ENCODE peak calls at places on chromosomes 2 and 18, in seven cellular contexts. J is A549, D is transverse colon, P is heart left ventricle, M is sigmoid colon, F is esophagus squamous epithelium, X is body of pancreas. G is an unnamed sample.

GRCh38 chr2:218983263-218983970 is 1.6 kb downstream of the FEV start:
- DNase-seq in X (no peak), J (no peak), F (no peak), M (peak; percentile 41), D (no peak), P (no peak), G (no peak)

GRCh38 chr2:112834379-112835014 is 2.1 kb downstream of the IL1B start:
- DNase-seq in F (no peak), J (peak; percentile 20), P (no peak), X (peak; percentile 74), D (peak; percentile 89), M (no peak), G (peak; percentile 44)

GRCh38 chr2:210225461-210225798 is 183 bp upstream of the ACADL start:
- DNase-seq in P (no peak), J (no peak), M (no peak), F (no peak), D (no peak), X (no peak), G (no peak)

GRCh38 chr18:70293166-70293565 is 4.3 kb downstream of the SOCS6 start:
- DNase-seq in X (no peak), F (no peak), D (peak; percentile 51), P (no peak), M (no peak), J (no peak), G (no peak)

GRCh38 chr2:182113334-182113733 is 127.7 kb downstream of the PPP1R1C start:
- DNase-seq in D (no peak), F (no peak), P (no peak), X (no peak), M (no peak), J (no peak), G (no peak)

GRCh38 chr2:26033270-26033768 is 565 bp upstream of the RAB10 start:
- DNase-seq in J (peak; percentile 92), X (no peak), M (no peak), F (peak; percentile 72), D (peak; percentile 88), P (no peak), G (peak; percentile 82)

GRCh38 chr2:32865399-32866068 is 81.2 kb upstream of the LTBP1 start:
- DNase-seq in P (no peak), F (no peak), M (no peak), D (no peak), J (peak; percentile 57), X (no peak), G (no peak)

GRCh38 chr2:205686231-205687017 is 4.1 kb downstream of the NRP2 start:
- DNase-seq in F (no peak), M (peak; percentile 72), X (no peak), P (no peak), D (no peak), J (no peak), G (peak; percentile 34)

GRCh38 chr2:49335546-49335945 is 181.2 kb upstream of the FSHR start:
- DNase-seq in F (no peak), J (no peak), M (no peak), X (no peak), D (no peak), P (no peak), G (no peak)

GRCh38 chr18:8448091-8448490 is 161.1 kb upstream of the RAB12 start:
- DNase-seq in D (no peak), M (no peak), X (no peak), F (no peak), J (no peak), P (no peak), G (no peak)

GRCh38 chr2:85504434-85505261 is 34.3 kb upstream of the MAT2A start:
- DNase-seq in D (no peak), M (peak; percentile 82), F (no peak), X (no peak), P (peak; percentile 61), J (peak; percentile 75), G (peak; percentile 53)

GRCh38 chr2:98460573-98461560 is 16.2 kb downstream of the INPP4A start:
- DNase-seq in D (peak; percentile 68), J (no peak), F (no peak), P (peak; percentile 78), X (peak; percentile 8), M (peak; percentile 62), G (no peak)

GRCh38 chr2:100903534-100904258 is 83.8 kb downstream of the NPAS2 start:
- DNase-seq in D (no peak), X (no peak), F (no peak), P (no peak), M (no peak), J (peak; percentile 83), G (no peak)

GRCh38 chr2:190912731-190913130 is 32.1 kb downstream of the GLS start:
- DNase-seq in J (no peak), P (no peak), X (no peak), M (no peak), D (no peak), F (no peak), G (no peak)

GRCh38 chr2:115161531-115162453 is 719.4 kb downstream of the DPP10 start:
- DNase-seq in F (no peak), X (peak; percentile 74), D (peak; percentile 70), M (peak; percentile 61), P (no peak), J (no peak), G (peak; percentile 2)

GRCh38 chr2:55560855-55561254 is 41.3 kb downstream of the CFAP36 start:
- DNase-seq in F (no peak), X (no peak), J (no peak), D (no peak), M (no peak), P (no peak), G (no peak)

GRCh38 chr2:55553321-55553720 is 33.8 kb downstream of the CFAP36 start:
- DNase-seq in P (no peak), X (no peak), M (no peak), J (no peak), D (no peak), F (no peak), G (no peak)

GRCh38 chr2:55556809-55557208 is 37.3 kb downstream of the CFAP36 start:
- DNase-seq in M (no peak), P (no peak), F (no peak), J (no peak), D (no peak), X (no peak), G (peak; percentile 27)

GRCh38 chr2:55550368-55551102 is 31.0 kb downstream of the CFAP36 start:
- DNase-seq in D (no peak), F (no peak), M (no peak), P (no peak), X (no peak), J (no peak), G (no peak)

DNA sequence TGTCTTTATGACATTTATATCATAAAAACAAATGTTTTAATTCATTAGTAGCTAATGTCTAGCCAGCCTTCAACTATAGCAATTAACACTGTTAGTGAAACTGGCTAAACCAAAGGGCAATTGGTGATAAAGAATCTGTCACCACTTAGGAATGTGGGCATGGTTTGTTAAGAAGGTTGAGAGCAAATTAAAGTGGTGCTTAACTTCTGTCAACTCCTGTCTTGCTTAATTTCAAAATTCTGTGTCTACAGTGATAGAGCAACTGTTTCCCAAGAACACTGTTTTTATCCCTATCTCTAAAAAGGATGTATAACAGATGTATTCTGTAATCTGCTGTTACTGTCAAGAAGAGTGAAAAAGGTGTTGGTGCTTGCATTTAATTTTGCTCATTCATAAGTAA is 36.5 kb downstream of the CFAP36 start:
- DNase-seq in P (no peak), J (no peak), F (no peak), M (no peak), D (no peak), X (no peak), G (no peak)
- TF ChIP-seq POLR2A in P (no peak), J (no peak), F (no peak), M (no peak), D (no peak), X (no peak), G (no peak)

DNA sequence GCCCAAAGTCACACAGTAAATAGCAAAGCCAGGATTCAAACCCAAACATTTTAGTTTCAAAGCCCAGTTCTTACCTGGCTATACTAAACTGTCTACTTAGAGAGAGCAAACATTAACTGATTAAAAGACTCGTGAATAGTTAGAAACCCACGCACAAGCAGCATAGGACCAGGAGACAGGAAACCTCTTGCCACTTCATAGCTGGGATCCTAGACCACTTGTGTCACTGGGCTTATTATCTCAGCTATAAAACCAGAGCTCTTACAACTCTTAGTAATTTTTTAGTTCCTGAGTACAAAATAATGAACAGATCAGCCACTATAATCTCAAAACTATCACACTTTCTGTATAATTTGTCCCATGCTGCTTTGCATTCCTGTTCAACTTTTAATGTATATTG is 2.4 kb upstream of the AAK1 start:
- DNase-seq in F (no peak), D (no peak), M (no peak), J (no peak), P (no peak), X (no peak), G (no peak)
- H3K4me1 ChIP-seq in F (peaks cover 22% of the 10 kb centered on the region), D (peaks cover 25% of the 10 kb centered on the region), M (peaks cover 29% of the 10 kb centered on the region), J (peaks cover 36% of the 10 kb centered on the region), P (peaks cover 28% of the 10 kb centered on the region), X (peaks cover 32% of the 10 kb centered on the region), G (peaks cover under 1% of the 10 kb centered on the region)

GRCh38 chr2:203016716-203017115 is 2.0 kb downstream of the NBEAL1 start:
- DNase-seq in J (no peak), F (no peak), P (no peak), D (no peak), X (no peak), M (no peak), G (no peak)
- TF ChIP-seq POLR2A in J (no peak), F (no peak), P (no peak), D (no peak), X (no peak), M (no peak), G (no peak)

GRCh38 chr2:159286709-159287441 is 372 bp upstream of the WDSUB1 start:
- DNase-seq in P (peak; percentile 100), X (peak; percentile 99), D (peak; percentile 100), M (peak; percentile 98), J (peak; percentile 95), F (peak; percentile 94), G (peak; percentile 100)
- H3K4me1 ChIP-seq in P (peaks cover 18% of the 10 kb centered on the region), X (peaks cover 31% of the 10 kb centered on the region), D (peaks cover 8% of the 10 kb centered on the region), M (peaks cover 23% of the 10 kb centered on the region), J (peaks cover 27% of the 10 kb centered on the region), F (peaks cover 6% of the 10 kb centered on the region), G (peaks cover 6% of the 10 kb centered on the region)

G was measured in thyroid gland.